ENCODE peak calls at places on chromosomes 2 and 18, in five cellular contexts. V is HepG2, Y is H1, R is A549, A is WTC11. G is an unnamed sample.

GRCh38 chr2:160253440-160254296 is 53.6 kb upstream of the ITGB6 start:
- DNase-seq in Y (no peak), R (peak), A (no peak), V (no peak), G (no peak)

GRCh38 chr2:1495676-1496393 is 82.6 kb downstream of the TPO start:
- DNase-seq in Y (no peak), A (peak), R (no peak), V (no peak), G (no peak)

GRCh38 chr2:201257941-201258665 is 2.2 kb upstream of the CASP8 start:
- DNase-seq in R (peak), Y (no peak), A (no peak), V (peak), G (peak)

GRCh38 chr2:205424326-205424725 is 258.0 kb upstream of the NRP2 start:
- DNase-seq in A (no peak), R (no peak), Y (no peak), V (no peak), G (no peak)

GRCh38 chr2:50674876-50675275 is 357.1 kb downstream of the NRXN1 start:
- DNase-seq in A (peak), R (no peak), Y (peak), V (peak), G (no peak)

GRCh38 chr18:22556271-22556990 is 138.7 kb upstream of the CTAGE1 start:
- DNase-seq in Y (no peak), R (no peak), V (no peak), A (no peak), G (no peak)

GRCh38 chr2:11320698-11321492 is 23.5 kb downstream of the ROCK2 start:
- DNase-seq in R (no peak), Y (no peak), V (peak), A (no peak), G (peak)

GRCh38 chr2:45993476-45993991 is 303.7 kb upstream of the EPAS1 start:
- DNase-seq in A (peak), Y (peak), R (peak), V (peak), G (peak)

GRCh38 chr2:241809383-241810303 is 650 bp downstream of the NEU4 start:
- DNase-seq in R (no peak), V (no peak), Y (no peak), A (no peak), G (no peak)

GRCh38 chr2:36356199-36356989 is 816 bp downstream of the CRIM1 start:
- DNase-seq in R (no peak), V (no peak), A (peak), Y (peak), G (no peak)

GRCh38 chr18:71405142-71405806 is 1116.4 kb downstream of the SOCS6 start:
- DNase-seq in V (no peak), A (no peak), R (no peak), Y (no peak), G (no peak)

GRCh38 chr18:61400016-61400630 is 66.9 kb downstream of the CDH20 start:
- DNase-seq in A (no peak), Y (no peak), R (no peak), V (no peak), G (no peak)

GRCh38 chr2:205776139-205776538 is 93.8 kb downstream of the NRP2 start:
- DNase-seq in R (no peak), Y (peak), A (peak), V (peak), G (peak)

GRCh38 chr2:58651930-58652329 is 410.8 kb upstream of the FANCL start:
- DNase-seq in V (no peak), Y (no peak), R (no peak), A (no peak), G (no peak)

GRCh38 chr2:15808980-15809379 is 131.4 kb upstream of the MYCN start:
- DNase-seq in Y (no peak), R (no peak), A (no peak), V (no peak), G (no peak)

GRCh38 chr2:232377841-232378734 is 463 bp upstream of the ALPP start:
- DNase-seq in Y (no peak), R (no peak), A (peak), V (no peak), G (no peak)

GRCh38 chr2:232927041-232927792 is 57.2 kb downstream of the SNORC start:
- DNase-seq in A (peak), V (no peak), Y (peak), R (peak), G (peak)

GRCh38 chr2:127100261-127101047 is 6.5 kb downstream of the BIN1 start:
- DNase-seq in A (no peak), R (peak), Y (no peak), V (peak), G (peak)

GRCh38 chr2:154402138-154402714 is 296.3 kb upstream of the KCNJ3 start:
- DNase-seq in A (no peak), Y (no peak), V (peak), R (peak), G (no peak)

GRCh38 chr2:191108331-191108730 is 42.5 kb downstream of the STAT4 start:
- DNase-seq in V (no peak), Y (no peak), A (no peak), R (no peak), G (no peak)

GRCh38 chr2:136323935-136324334 is 206.0 kb upstream of the CXCR4 start:
- DNase-seq in A (no peak), R (no peak), Y (no peak), V (no peak), G (no peak)

GRCh38 chr2:234422895-234423505 is 73.9 kb downstream of the ARL4C start:
- DNase-seq in Y (no peak), A (no peak), V (no peak), R (no peak), G (no peak)

GRCh38 chr2:162430323-162430722 is 86.4 kb downstream of the GCA start:
- DNase-seq in Y (no peak), V (peak), A (no peak), R (no peak), G (no peak)

GRCh38 chr2:53275743-53276142 is 491.9 kb upstream of the CHAC2 start:
- DNase-seq in V (no peak), Y (no peak), A (no peak), R (no peak), G (no peak)

GRCh38 chr2:205811387-205811786 is 129.1 kb downstream of the NRP2 start:
- DNase-seq in Y (no peak), A (no peak), V (no peak), R (no peak), G (no peak)

GRCh38 chr2:219109468-219109867 is 48.7 kb upstream of the IHH start:
- DNase-seq in R (no peak), V (no peak), Y (peak), A (peak), G (no peak)

GRCh38 chr2:170221317-170222288 is 43.7 kb downstream of the MYO3B start:
- DNase-seq in R (no peak), V (no peak), Y (peak), A (no peak), G (no peak)

GRCh38 chr2:171086352-171087290 is 74.1 kb downstream of the TLK1 start:
- DNase-seq in Y (no peak), R (peak), V (peak), A (peak), G (peak)

GRCh38 chr2:26969089-26969844 is 1.2 kb upstream of the MAPRE3 start:
- DNase-seq in Y (no peak), A (no peak), V (no peak), R (no peak), G (no peak)

GRCh38 chr18:23137093-23137640 is 1.9 kb downstream of the CABLES1 start:
- DNase-seq in V (no peak), Y (no peak), R (no peak), A (no peak), G (no peak)

GRCh38 chr2:240989451-240990265 is 8.8 kb upstream of the SNED1 start:
- DNase-seq in R (peak), A (peak), Y (peak), V (peak), G (peak)

GRCh38 chr18:2147424-2147823 is 423.9 kb downstream of the METTL4 start:
- DNase-seq in A (no peak), Y (no peak), V (no peak), R (no peak), G (no peak)

GRCh38 chr2:58649746-58650145 is 408.6 kb upstream of the FANCL start:
- DNase-seq in V (no peak), R (no peak), A (no peak), Y (no peak), G (no peak)

GRCh38 chr2:86052676-86053075 is 53.0 kb downstream of the POLR1A start:
- DNase-seq in Y (no peak), R (no peak), A (no peak), V (no peak), G (no peak)

GRCh38 chr2:178747767-178748166 is 59.5 kb downstream of the TTN start:
- DNase-seq in V (no peak), A (no peak), Y (no peak), R (no peak), G (no peak)

GRCh38 chr2:55824554-55825096 is 99.0 kb downstream of the EFEMP1 start:
- DNase-seq in V (no peak), A (no peak), Y (no peak), R (no peak), G (no peak)

GRCh38 chr2:55826246-55826645 is 97.3 kb downstream of the EFEMP1 start:
- DNase-seq in Y (no peak), V (no peak), R (no peak), A (no peak), G (no peak)

DNA sequence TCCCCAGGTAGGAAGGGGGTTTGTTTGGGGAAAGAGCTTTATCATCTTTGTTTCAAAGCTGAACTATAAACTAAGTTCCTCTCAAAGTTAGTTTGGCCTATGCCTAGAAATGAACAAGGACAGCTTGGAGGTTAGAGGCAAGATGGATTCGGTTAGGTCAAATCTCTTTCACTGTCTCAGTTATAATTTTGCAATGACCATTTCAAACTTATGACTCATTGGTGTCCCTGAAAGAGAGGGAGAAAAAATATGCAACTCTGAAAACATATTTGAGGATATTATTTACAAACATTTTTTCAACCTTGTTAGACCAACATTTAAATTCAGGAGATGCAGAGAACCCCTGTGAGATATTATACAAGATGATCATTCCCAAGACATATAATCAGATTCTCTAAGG is 95.7 kb downstream of the EFEMP1 start:
- DNase-seq in A (no peak), Y (no peak), V (no peak), R (no peak), G (no peak)
- TF ChIP-seq JUN in A (no peak), Y (no peak), V (no peak), R (no peak), G (no peak)

GRCh38 chr2:121062493-121062892 is 222.5 kb downstream of the TFCP2L1 start:
- DNase-seq in A (no peak), R (no peak), Y (no peak), V (no peak), G (no peak)

GRCh38 chr2:121066526-121066925 is 218.5 kb downstream of the TFCP2L1 start:
- DNase-seq in Y (no peak), V (no peak), A (peak), R (no peak), G (no peak)

GRCh38 chr2:121061633-121062032 is 223.4 kb downstream of the TFCP2L1 start:
- DNase-seq in R (no peak), V (no peak), A (no peak), Y (no peak), G (no peak)

GRCh38 chr2:121065239-121065638 is 219.8 kb downstream of the TFCP2L1 start:
- DNase-seq in V (no peak), A (no peak), Y (no peak), R (no peak), G (no peak)

GRCh38 chr2:121063471-121063870 is 221.5 kb downstream of the TFCP2L1 start:
- DNase-seq in R (no peak), V (no peak), A (no peak), Y (no peak), G (no peak)
- TF ChIP-seq JUN in R (no peak), V (no peak), A (no peak), Y (no peak), G (no peak)

GRCh38 chr2:118320640-118321039 is 232.4 kb downstream of the INSIG2 start:
- DNase-seq in Y (no peak), A (no peak), V (no peak), R (no peak), G (no peak)
- TF ChIP-seq JUN in Y (no peak), A (no peak), V (no peak), R (no peak), G (no peak)

GRCh38 chr2:220985561-220985960 is 586.5 kb downstream of the EPHA4 start:
- DNase-seq in R (no peak), Y (no peak), A (no peak), V (no peak), G (no peak)
- TF ChIP-seq JUN in R (no peak), Y (no peak), A (no peak), V (no peak), G (no peak)